ENCODE peak calls at places on chromosomes 1 and 21, in six cellular contexts. One of them, this sample, is unnamed.

GRCh38 chr1:209689484-209689883 is 14.3 kb downstream of the G0S2 start:
- DNase-seq in GM23338: no peak
- DNase-seq in psoas muscle: no peak
- DNase-seq in fibroblast of pulmonary artery: peak; percentile 46
- DNase-seq in GM18507: no peak
- DNase-seq in AG04450: no peak
- DNase-seq in this sample: no peak

GRCh38 chr1:59699227-59699847 is 115.4 kb upstream of the HOOK1 start:
- DNase-seq in fibroblast of pulmonary artery: peak; percentile 76
- DNase-seq in GM23338: peak; percentile 73
- DNase-seq in AG04450: no peak
- DNase-seq in psoas muscle: no peak
- DNase-seq in GM18507: peak; percentile 14
- DNase-seq in this sample: peak; percentile 47

GRCh38 chr1:154418062-154418897 is 13.1 kb downstream of the IL6R start:
- DNase-seq in GM23338: no peak
- DNase-seq in fibroblast of pulmonary artery: peak; percentile 40
- DNase-seq in psoas muscle: peak; percentile 90
- DNase-seq in AG04450: no peak
- DNase-seq in GM18507: no peak
- DNase-seq in this sample: no peak

GRCh38 chr1:45913183-45913924 is 109.9 kb downstream of the MAST2 start:
- DNase-seq in GM23338: no peak
- DNase-seq in psoas muscle: peak; percentile 83
- DNase-seq in GM18507: no peak
- DNase-seq in fibroblast of pulmonary artery: peak; percentile 97
- DNase-seq in AG04450: peak; percentile 67
- DNase-seq in this sample: peak; percentile 91

GRCh38 chr1:164559342-164560070 is 522 bp downstream of the PBX1 start:
- DNase-seq in fibroblast of pulmonary artery: peak; percentile 39
- DNase-seq in AG04450: no peak
- DNase-seq in GM18507: no peak
- DNase-seq in GM23338: peak; percentile 65
- DNase-seq in psoas muscle: peak; percentile 71
- DNase-seq in this sample: peak; percentile 66

GRCh38 chr1:98045211-98046030 is 124.6 kb upstream of the DPYD start:
- DNase-seq in fibroblast of pulmonary artery: peak; percentile 79
- DNase-seq in AG04450: no peak
- DNase-seq in GM23338: peak; percentile 59
- DNase-seq in GM18507: no peak
- DNase-seq in psoas muscle: peak; percentile 39
- DNase-seq in this sample: peak; percentile 24

GRCh38 chr1:87501738-87502137 is 173.1 kb downstream of the LMO4 start:
- DNase-seq in AG04450: no peak
- DNase-seq in GM23338: peak; percentile 14
- DNase-seq in fibroblast of pulmonary artery: peak; percentile 31
- DNase-seq in GM18507: no peak
- DNase-seq in psoas muscle: no peak
- DNase-seq in this sample: no peak

GRCh38 chr1:205396972-205397616 is 24.8 kb downstream of the LEMD1 start:
- DNase-seq in GM18507: peak; percentile 14
- DNase-seq in GM23338: peak; percentile 92
- DNase-seq in fibroblast of pulmonary artery: peak; percentile 72
- DNase-seq in AG04450: no peak
- DNase-seq in psoas muscle: no peak
- DNase-seq in this sample: peak; percentile 71

GRCh38 chr1:201708691-201709090 is 120.3 kb upstream of the IPO9 start:
- DNase-seq in AG04450: no peak
- DNase-seq in GM18507: no peak
- DNase-seq in GM23338: no peak
- DNase-seq in psoas muscle: no peak
- DNase-seq in fibroblast of pulmonary artery: no peak
- DNase-seq in this sample: no peak

GRCh38 chr1:41849211-41849759 is 69.4 kb downstream of the HIVEP3 start:
- DNase-seq in GM23338: no peak
- DNase-seq in fibroblast of pulmonary artery: no peak
- DNase-seq in AG04450: no peak
- DNase-seq in GM18507: no peak
- DNase-seq in psoas muscle: no peak
- DNase-seq in this sample: no peak

GRCh38 chr1:151494741-151495281 is 16.4 kb upstream of the CGN start:
- DNase-seq in GM23338: no peak
- DNase-seq in GM18507: no peak
- DNase-seq in psoas muscle: no peak
- DNase-seq in AG04450: no peak
- DNase-seq in fibroblast of pulmonary artery: peak; percentile 67
- DNase-seq in this sample: peak; percentile 56

GRCh38 chr1:10339815-10340214 is 59.0 kb upstream of the PGD start:
- DNase-seq in AG04450: no peak
- DNase-seq in fibroblast of pulmonary artery: peak; percentile 89
- DNase-seq in GM23338: peak; percentile 67
- DNase-seq in GM18507: no peak
- DNase-seq in psoas muscle: no peak
- DNase-seq in this sample: peak; percentile 82

GRCh38 chr1:161119017-161119378 is 1.1 kb downstream of the NIT1 start:
- DNase-seq in AG04450: no peak
- DNase-seq in GM23338: peak; percentile 67
- DNase-seq in fibroblast of pulmonary artery: peak; percentile 25
- DNase-seq in psoas muscle: peak; percentile 64
- DNase-seq in GM18507: no peak
- DNase-seq in this sample: peak; percentile 72

GRCh38 chr21:17463441-17463840 is 49.4 kb upstream of the CXADR start:
- DNase-seq in GM23338: no peak
- DNase-seq in psoas muscle: no peak
- DNase-seq in fibroblast of pulmonary artery: peak; percentile 92
- DNase-seq in GM18507: no peak
- DNase-seq in AG04450: peak; percentile 76
- DNase-seq in this sample: no peak

GRCh38 chr1:173064011-173064410 is 13.3 kb upstream of the TNFSF18 start:
- DNase-seq in fibroblast of pulmonary artery: no peak
- DNase-seq in GM23338: no peak
- DNase-seq in AG04450: no peak
- DNase-seq in GM18507: no peak
- DNase-seq in psoas muscle: no peak
- DNase-seq in this sample: peak; percentile 3

GRCh38 chr1:52386458-52386857 is 17.8 kb downstream of the ORC1 start:
- DNase-seq in fibroblast of pulmonary artery: no peak
- DNase-seq in AG04450: no peak
- DNase-seq in GM18507: no peak
- DNase-seq in GM23338: no peak
- DNase-seq in psoas muscle: no peak
- DNase-seq in this sample: peak; percentile 28

GRCh38 chr1:185157599-185158469 is 867 bp downstream of the SWT1 start:
- DNase-seq in fibroblast of pulmonary artery: no peak
- DNase-seq in GM23338: peak; percentile 24
- DNase-seq in GM18507: no peak
- DNase-seq in psoas muscle: no peak
- DNase-seq in AG04450: no peak
- DNase-seq in this sample: no peak

GRCh38 chr1:145979746-145980435 is 15.4 kb downstream of the POLR3GL start:
- DNase-seq in psoas muscle: peak; percentile 78
- DNase-seq in fibroblast of pulmonary artery: peak; percentile 61
- DNase-seq in GM18507: no peak
- DNase-seq in AG04450: no peak
- DNase-seq in GM23338: no peak
- DNase-seq in this sample: no peak

GRCh38 chr1:53266038-53266437 is 27.7 kb upstream of the MAGOH start:
- DNase-seq in AG04450: no peak
- DNase-seq in GM18507: no peak
- DNase-seq in fibroblast of pulmonary artery: peak; percentile 10
- DNase-seq in psoas muscle: no peak
- DNase-seq in GM23338: peak; percentile 47
- DNase-seq in this sample: no peak

This sample was measured in ELF-1.